ENCODE peak calls at places on chromosome 22, in nine cellular contexts. R is stimulated activated CD4-positive, alpha-beta T cell treated with anti-CD3 and anti-CD28 coated beads, Interleukin-12 subunit alpha, Interleukin-12 subunit beta, amount 100 ng/mL, for 4 hours; Y is A172; L is DMS 273 treated with DMSO at 0.1 percent for 48 hours; W is NCI-H1930; J is NCI-H2081; Q is choroid plexus epithelial cell; F is activated gamma-delta T cell treated with anti-CD3 and anti-CD28 coated beads, Interleukin-2, amount 50 U/mL, for 16 hours; G is nucleus accumbens. K is an unnamed sample.

GRCh38 chr22:50548046-50548912 is 2.6 kb downstream of the KLHDC7B start:
- DNase-seq in R (peak; percentile 58), Y (no peak), L (no peak), W (no peak), J (no peak), Q (no peak), F (no peak), G (no peak), K (no peak)

GRCh38 chr22:19955241-19956128 is 13.9 kb upstream of the TXNRD2 start:
- DNase-seq in R (no peak), Y (no peak), L (no peak), W (no peak), J (no peak), Q (no peak), F (no peak), G (no peak), K (no peak)

GRCh38 chr22:41844513-41844912 is 11.6 kb downstream of the SREBF2 start:
- DNase-seq in R (no peak), Y (no peak), L (no peak), W (no peak), J (no peak), Q (no peak), F (no peak), G (no peak), K (no peak)

GRCh38 chr22:45019861-45020655 is 10.3 kb upstream of the PHF21B start:
- DNase-seq in R (no peak), Y (no peak), L (no peak), W (no peak), J (no peak), Q (no peak), F (no peak), G (no peak), K (no peak)

GRCh38 chr22:49972163-49973017 is 11.8 kb downstream of the PIM3 start:
- DNase-seq in R (no peak), Y (no peak), L (no peak), W (no peak), J (no peak), Q (no peak), F (no peak), G (no peak), K (no peak)

GRCh38 chr22:23903328-23903971 is 9.3 kb downstream of the MIF start:
- DNase-seq in R (no peak), Y (no peak), L (peak; percentile 24), W (no peak), J (no peak), Q (no peak), F (no peak), G (no peak), K (no peak)

GRCh38 chr22:45577746-45578523 is 75.3 kb downstream of the FBLN1 start:
- DNase-seq in R (peak; percentile 80), Y (peak; percentile 60), L (peak; percentile 46), W (peak; percentile 49), J (peak; percentile 76), Q (peak; percentile 89), F (peak; percentile 64), G (no peak), K (peak; percentile 82)

GRCh38 chr22:26632422-26633155 is 10.8 kb downstream of the CRYBA4 start:
- DNase-seq in R (no peak), Y (no peak), L (no peak), W (no peak), J (no peak), Q (no peak), F (no peak), G (no peak), K (peak; percentile 55)

GRCh38 chr22:48161354-48161753 is 1398.9 kb downstream of the TBC1D22A start:
- DNase-seq in R (no peak), Y (no peak), L (no peak), W (no peak), J (no peak), Q (no peak), F (no peak), G (no peak), K (no peak)

GRCh38 chr22:17767236-17768065 is 6.8 kb downstream of the BID start:
- DNase-seq in R (no peak), Y (no peak), L (no peak), W (no peak), J (no peak), Q (no peak), F (peak; percentile 33), G (no peak), K (no peak)

GRCh38 chr22:37752189-37753061 is 55.3 kb upstream of the GCAT start:
- DNase-seq in R (no peak), Y (peak; percentile 94), L (peak; percentile 47), W (no peak), J (peak; percentile 31), Q (peak; percentile 88), F (no peak), G (no peak), K (peak; percentile 99)

GRCh38 chr22:29079218-29079901 is 6.5 kb downstream of the KREMEN1 start:
- DNase-seq in R (no peak), Y (no peak), L (peak; percentile 65), W (no peak), J (peak; percentile 74), Q (no peak), F (no peak), G (no peak), K (no peak)

GRCh38 chr22:26512149-26512793 is at the start of gene TFIP11:
- DNase-seq in R (peak; percentile 92), Y (peak; percentile 64), L (peak; percentile 48), W (peak; percentile 89), J (peak; percentile 86), Q (peak; percentile 91), F (peak; percentile 86), G (peak; percentile 50), K (peak; percentile 93)

GRCh38 chr22:42419328-42419881 is 12.8 kb downstream of the NFAM1 start:
- DNase-seq in R (no peak), Y (no peak), L (no peak), W (no peak), J (no peak), Q (no peak), F (no peak), G (no peak), K (no peak)

GRCh38 chr22:40240671-40241070 is 62.9 kb downstream of the TNRC6B start:
- DNase-seq in R (no peak), Y (no peak), L (no peak), W (no peak), J (no peak), Q (no peak), F (no peak), G (no peak), K (no peak)

GRCh38 chr22:32777997-32778396 is 23.5 kb upstream of the TIMP3 start:
- DNase-seq in R (no peak), Y (no peak), L (no peak), W (no peak), J (no peak), Q (no peak), F (no peak), G (no peak), K (no peak)

GRCh38 chr22:36334838-36335603 is 52.7 kb downstream of the MYH9 start:
- DNase-seq in R (no peak), Y (no peak), L (no peak), W (no peak), J (no peak), Q (peak; percentile 75), F (no peak), G (no peak), K (peak; percentile 69)

GRCh38 chr22:31124811-31125465 is 2.2 kb downstream of the INPP5J start:
- DNase-seq in R (no peak), Y (no peak), L (no peak), W (no peak), J (no peak), Q (no peak), F (no peak), G (no peak), K (no peak)

GRCh38 chr22:48178536-48178935 is 1416.1 kb downstream of the TBC1D22A start:
- DNase-seq in R (no peak), Y (no peak), L (no peak), W (no peak), J (no peak), Q (no peak), F (no peak), G (no peak), K (no peak)